ENCODE peak calls at places on chromosomes 5 and 9, in nine cellular contexts. F, H, B, K, O, I, Q, A and L are unnamed samples.
A peak's percentile ranks its signal among the peaks of the same experiment; 100 is the strongest.

GRCh38 chr5:21236896-21237830 is 1249.2 kb upstream of the CDH18 start:
- DNase-seq in F (no peak), H (peak; percentile 79), B (no peak), K (no peak), O (no peak), I (no peak), Q (no peak), A (peak; percentile 82), L (peak; percentile 56)

GRCh38 chr5:154138701-154139100 is 51.8 kb upstream of the GALNT10 start:
- DNase-seq in F (peak; percentile 88), H (no peak), B (no peak), K (no peak), O (no peak), I (no peak), Q (no peak), A (no peak), L (no peak)

GRCh38 chr5:56908942-56909293 is 478 bp upstream of the SETD9 start:
- DNase-seq in F (peak; percentile 92), H (peak; percentile 2), B (no peak), K (peak; percentile 76), O (no peak), I (no peak), Q (no peak), A (no peak), L (no peak)

GRCh38 chr5:32249668-32250067 is 63.1 kb downstream of the MTMR12 start:
- DNase-seq in F (no peak), H (no peak), B (no peak), K (no peak), O (no peak), I (no peak), Q (no peak), A (no peak), L (no peak)

GRCh38 chr5:916441-917293 is 24.0 kb downstream of the TRIP13 start:
- DNase-seq in F (peak; percentile 31), H (no peak), B (no peak), K (no peak), O (no peak), I (no peak), Q (no peak), A (no peak), L (no peak)

GRCh38 chr9:23571414-23572104 is 254.5 kb downstream of the ELAVL2 start:
- DNase-seq in F (no peak), H (no peak), B (no peak), K (no peak), O (no peak), I (no peak), Q (no peak), A (no peak), L (no peak)

GRCh38 chr5:146249801-146250200 is 46.4 kb downstream of the RBM27 start:
- DNase-seq in F (no peak), H (no peak), B (no peak), K (no peak), O (no peak), I (no peak), Q (no peak), A (no peak), L (no peak)

GRCh38 chr5:81717221-81717620 is 33.7 kb downstream of the SSBP2 start:
- DNase-seq in F (no peak), H (no peak), B (no peak), K (no peak), O (peak; percentile 60), I (no peak), Q (no peak), A (no peak), L (no peak)

GRCh38 chr5:113678924-113679575 is 165.6 kb downstream of the YTHDC2 start:
- DNase-seq in F (no peak), H (peak; percentile 36), B (no peak), K (no peak), O (peak; percentile 61), I (peak; percentile 18), Q (no peak), A (peak; percentile 76), L (no peak)

GRCh38 chr5:9380108-9380507 is 165.8 kb downstream of the SEMA5A start:
- DNase-seq in F (no peak), H (peak; percentile 69), B (no peak), K (no peak), O (no peak), I (no peak), Q (no peak), A (peak; percentile 69), L (no peak)

GRCh38 chr5:443239-444151 is 519 bp downstream of the EXOC3 start:
- DNase-seq in F (no peak), H (no peak), B (peak; percentile 59), K (peak; percentile 18), O (no peak), I (no peak), Q (no peak), A (peak; percentile 36), L (no peak)

GRCh38 chr9:134551657-134552348 is 89.8 kb upstream of the COL5A1 start:
- DNase-seq in F (peak; percentile 85), H (peak; percentile 46), B (no peak), K (peak; percentile 59), O (peak; percentile 93), I (no peak), Q (no peak), A (peak; percentile 88), L (no peak)
- H3K27ac ChIP-seq in F (no peak overlapping the region), H (no peak overlapping the region), B (peak overlapping the region; percentile 33), K (peak overlapping the region; percentile 42), O (peak overlapping the region; percentile 32), I (no peak overlapping the region), Q (no peak overlapping the region), A (peak overlapping the region; percentile 85), L (no peak overlapping the region)

GRCh38 chr5:172819569-172819968 is 14.5 kb upstream of the ERGIC1 start:
- DNase-seq in F (no peak), H (no peak), B (no peak), K (no peak), O (no peak), I (no peak), Q (no peak), A (no peak), L (no peak)

GRCh38 chr5:172818081-172818480 is 16.0 kb upstream of the ERGIC1 start:
- DNase-seq in F (no peak), H (no peak), B (no peak), K (no peak), O (no peak), I (no peak), Q (no peak), A (no peak), L (no peak)

GRCh38 chr5:172817664-172818063 is 16.4 kb upstream of the ERGIC1 start:
- DNase-seq in F (no peak), H (no peak), B (no peak), K (no peak), O (no peak), I (no peak), Q (no peak), A (no peak), L (no peak)

GRCh38 chr5:172820046-172820767 is 13.8 kb upstream of the ERGIC1 start:
- DNase-seq in F (peak; percentile 73), H (peak; percentile 92), B (peak; percentile 71), K (no peak), O (peak; percentile 53), I (no peak), Q (no peak), A (peak; percentile 80), L (peak; percentile 99)

DNA sequence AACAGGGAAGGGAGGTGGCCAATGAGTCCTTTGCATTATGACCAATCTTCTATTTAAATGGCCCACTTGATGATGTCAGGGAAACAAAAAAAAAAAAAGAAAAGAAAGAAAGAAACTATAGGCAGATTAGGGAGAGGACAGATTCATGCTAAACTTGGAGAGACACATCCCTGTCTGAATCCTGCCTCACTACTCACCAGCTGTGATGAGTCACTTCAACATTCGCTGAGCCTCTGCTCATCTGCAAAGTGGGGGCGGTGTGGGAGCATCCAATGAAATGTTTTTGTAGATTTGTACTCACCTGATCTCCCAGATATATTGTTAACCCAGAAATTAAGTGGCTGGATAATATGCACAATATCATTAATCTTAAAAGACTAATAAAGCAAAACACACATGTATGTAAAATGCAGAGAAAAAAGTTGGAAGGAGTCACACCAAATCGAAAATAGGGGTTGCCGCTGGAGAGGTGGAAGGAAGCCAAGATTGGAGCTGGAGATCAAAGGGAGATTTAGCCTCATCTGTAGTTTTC is 17.1 kb upstream of the ERGIC1 start:
- DNase-seq in F (no peak), H (peak; percentile 86), B (no peak), K (no peak), O (peak; percentile 95), I (no peak), Q (no peak), A (peak; percentile 95), L (peak; percentile 79)
- H3K27ac ChIP-seq in F (no peak overlapping the region), H (peak overlapping the region; percentile 50), B (no peak overlapping the region), K (no peak overlapping the region), O (peak overlapping the region; percentile 75), I (no peak overlapping the region), Q (no peak overlapping the region), A (peak overlapping the region; percentile 72), L (peak overlapping the region; percentile 52)

DNA sequence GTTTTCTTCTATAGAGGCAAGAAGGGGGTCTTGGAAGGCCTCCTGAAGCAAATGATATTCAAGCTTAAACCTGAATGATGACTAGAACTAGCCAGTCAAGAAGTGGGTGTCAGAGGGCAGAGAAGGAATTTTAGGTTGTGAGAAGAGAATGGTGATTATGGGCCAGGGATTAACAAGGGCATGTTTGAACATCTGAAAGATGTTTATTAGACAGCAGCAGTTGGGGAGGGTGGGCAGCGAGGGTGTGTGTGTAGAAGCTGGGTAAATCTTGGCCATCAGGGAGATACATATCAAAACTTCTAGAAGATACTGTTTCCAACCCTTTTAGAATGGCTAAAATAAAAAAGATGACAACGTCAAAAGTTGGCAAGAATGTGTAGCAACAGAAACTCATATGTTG is 54.5 kb downstream of the MAN2A1 start:
- DNase-seq in F (no peak), H (no peak), B (no peak), K (no peak), O (no peak), I (no peak), Q (no peak), A (peak; percentile 18), L (no peak)
- H3K27ac ChIP-seq in F (no peak overlapping the region), H (peak overlapping the region; percentile 55), B (no peak overlapping the region), K (peak overlapping the region; percentile 6), O (peak overlapping the region; percentile 70), I (no peak overlapping the region), Q (no peak overlapping the region), A (no peak overlapping the region), L (peak overlapping the region; percentile 91)

DNA sequence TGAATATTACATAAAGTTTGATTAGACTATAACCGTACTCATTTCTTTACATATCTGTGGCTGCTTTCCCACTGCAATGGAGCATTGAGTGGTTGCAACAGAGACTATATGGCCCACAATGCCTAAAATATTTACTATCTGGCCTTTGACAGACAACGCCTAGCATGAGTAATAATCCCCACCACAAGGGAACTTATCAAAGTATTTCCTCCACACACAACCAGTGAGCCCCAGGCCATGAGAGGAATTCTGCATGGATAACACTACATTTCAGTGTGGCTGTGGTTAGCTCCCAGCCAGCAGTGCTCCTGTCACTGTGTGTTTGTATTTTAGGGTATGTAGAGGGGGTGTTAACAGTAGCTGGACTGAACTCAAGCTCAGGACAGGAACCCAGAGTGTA is 54.8 kb downstream of the FAM81B start:
- DNase-seq in F (no peak), H (peak; percentile 87), B (no peak), K (no peak), O (peak; percentile 33), I (no peak), Q (no peak), A (peak; percentile 84), L (peak; percentile 56)
- H3K27ac ChIP-seq in F (no peak overlapping the region), H (peak overlapping the region; percentile 8), B (no peak overlapping the region), K (no peak overlapping the region), O (no peak overlapping the region), I (no peak overlapping the region), Q (no peak overlapping the region), A (no peak overlapping the region), L (peak overlapping the region; percentile 48)

GRCh38 chr5:91357806-91358205 is 25.3 kb downstream of the ARRDC3 start:
- DNase-seq in F (no peak), H (no peak), B (no peak), K (no peak), O (no peak), I (no peak), Q (no peak), A (no peak), L (no peak)
- H3K27ac ChIP-seq in F (no peak overlapping the region), H (no peak overlapping the region), B (no peak overlapping the region), K (no peak overlapping the region), O (no peak overlapping the region), I (no peak overlapping the region), Q (no peak overlapping the region), A (no peak overlapping the region), L (no peak overlapping the region)